ENCODE peak calls at places on chromosomes 13 and 19, in five cellular contexts. J, B, G, R and K are unnamed samples.

GRCh38 chr19:17289489-17289888 is 7.8 kb downstream of the ANKLE1 start:
- DNase-seq in G (no peak), B (no peak), J (peak; percentile 57), R (peak; percentile 77), K (peak; percentile 42)

GRCh38 chr13:91207261-91207660 is 140.2 kb upstream of the MIR17HG start:
- DNase-seq in J (no peak), R (no peak), G (no peak), B (no peak), K (no peak)

GRCh38 chr19:13103961-13104847 is 1.5 kb upstream of the LYL1 start:
- DNase-seq in R (peak; percentile 80), G (no peak), J (no peak), B (no peak), K (peak; percentile 43)

GRCh38 chr13:21079206-21079605 is 17.8 kb upstream of the LATS2 start:
- DNase-seq in G (no peak), J (no peak), B (no peak), R (no peak), K (no peak)

GRCh38 chr19:16076958-16077611 is 790 bp downstream of the TPM4 start:
- DNase-seq in J (no peak), G (no peak), R (peak; percentile 69), B (no peak), K (peak; percentile 40)

GRCh38 chr13:63481334-63481733 is 2065.7 kb upstream of the PCDH20 start:
- DNase-seq in J (no peak), B (no peak), R (no peak), G (no peak), K (no peak)

GRCh38 chr13:85616275-85616674 is 182.9 kb downstream of the SLITRK6 start:
- DNase-seq in R (no peak), J (peak; percentile 92), G (no peak), B (no peak), K (no peak)

GRCh38 chr13:95356916-95357315 is 55.7 kb upstream of the ABCC4 start:
- DNase-seq in G (no peak), J (no peak), B (no peak), R (no peak), K (no peak)

GRCh38 chr13:50224534-50224933 is 209.3 kb downstream of the KCNRG start:
- DNase-seq in J (peak; percentile 96), R (no peak), B (no peak), G (no peak), K (no peak)

GRCh38 chr19:35462476-35462953 is 14.5 kb downstream of the FFAR2 start:
- DNase-seq in B (no peak), J (no peak), R (no peak), G (no peak), K (no peak)

GRCh38 chr13:111943229-111943795 is 123.6 kb upstream of the SOX1 start:
- DNase-seq in R (no peak), B (no peak), G (no peak), J (no peak), K (no peak)

GRCh38 chr19:3365447-3366103 is 808 bp upstream of the NFIC start:
- DNase-seq in G (no peak), J (no peak), B (no peak), R (peak; percentile 61), K (peak; percentile 70)

GRCh38 chr19:1811942-1812425 is at the start of gene ATP8B3:
- DNase-seq in G (no peak), B (no peak), R (peak; percentile 88), J (no peak), K (peak; percentile 14)

GRCh38 chr19:39704181-39705044 is at the start of gene LGALS14:
- DNase-seq in J (no peak), B (no peak), G (no peak), R (no peak), K (no peak)

GRCh38 chr19:1884291-1884718 is 991 bp downstream of the ABHD17A start:
- DNase-seq in R (no peak), B (no peak), G (no peak), J (no peak), K (no peak)

GRCh38 chr13:53201454-53202225 is 173.0 kb downstream of the OLFM4 start:
- DNase-seq in B (no peak), J (no peak), R (peak; percentile 25), G (no peak), K (peak; percentile 70)

GRCh38 chr13:37621811-37622361 is 23.3 kb upstream of the POSTN start:
- DNase-seq in G (no peak), R (no peak), B (no peak), J (no peak), K (no peak)

GRCh38 chr19:18895038-18895827 is 725 bp downstream of the CERS1 start:
- DNase-seq in J (no peak), B (peak; percentile 79), G (no peak), R (no peak), K (peak; percentile 61)

GRCh38 chr13:51243227-51243626 is 21.0 kb downstream of the FAM124A start:
- DNase-seq in B (no peak), R (no peak), J (no peak), G (no peak), K (no peak)

GRCh38 chr19:3774621-3775373 is 2.8 kb upstream of the RAX2 start:
- DNase-seq in B (no peak), J (no peak), G (no peak), R (no peak), K (no peak)

GRCh38 chr13:93947651-93948050 is 531.8 kb downstream of the DCT start:
- DNase-seq in B (no peak), J (no peak), G (no peak), R (no peak), K (no peak)

GRCh38 chr13:93948523-93948922 is 531.0 kb downstream of the DCT start:
- DNase-seq in G (no peak), B (no peak), J (no peak), R (no peak), K (no peak)

GRCh38 chr13:93953856-93954255 is 525.6 kb downstream of the DCT start:
- DNase-seq in R (no peak), J (no peak), B (no peak), G (no peak), K (no peak)

GRCh38 chr13:93956416-93956815 is 523.1 kb downstream of the DCT start:
- DNase-seq in J (no peak), G (no peak), B (no peak), R (no peak), K (no peak)

DNA sequence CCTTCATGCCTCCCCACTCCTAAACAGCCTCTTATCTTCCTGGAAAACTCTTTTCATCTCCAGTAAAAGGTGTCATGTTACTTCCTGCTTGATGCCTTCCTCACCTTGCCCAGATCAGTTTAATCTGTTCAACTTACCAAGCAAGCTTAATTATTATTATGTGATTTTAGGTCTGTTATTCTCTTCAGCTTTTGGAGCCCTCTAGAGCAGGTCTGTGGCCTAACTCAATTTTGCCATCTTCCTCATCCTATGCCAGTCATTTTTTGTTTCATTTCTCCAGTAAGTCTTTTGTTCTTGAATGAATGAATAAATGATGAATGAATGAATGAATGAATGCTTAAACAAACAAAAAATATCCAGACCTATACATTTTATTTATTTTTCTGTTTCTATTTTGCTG is 528.3 kb downstream of the DCT start:
- DNase-seq in B (no peak), G (no peak), R (no peak), J (peak; percentile 1), K (no peak)
- TF ChIP-seq CTCF in B (no peak), G (no peak), R (peak; percentile 28), J (no peak), K (no peak)

GRCh38 chr13:40566811-40567210 is 99.6 kb downstream of the FOXO1 start:
- DNase-seq in J (no peak), R (no peak), G (no peak), B (no peak), K (peak; percentile 55)

GRCh38 chr13:40563350-40564125 is 102.9 kb downstream of the FOXO1 start:
- DNase-seq in J (no peak), G (no peak), R (no peak), B (peak; percentile 97), K (no peak)

GRCh38 chr13:40565282-40566148 is 100.9 kb downstream of the FOXO1 start:
- DNase-seq in J (peak; percentile 28), R (no peak), G (no peak), B (no peak), K (no peak)

GRCh38 chr13:40562975-40563349 is 103.5 kb downstream of the FOXO1 start:
- DNase-seq in J (no peak), R (no peak), B (no peak), G (no peak), K (no peak)

GRCh38 chr13:40564342-40564997 is 102.0 kb downstream of the FOXO1 start:
- DNase-seq in J (no peak), B (peak; percentile 96), R (no peak), G (no peak), K (peak; percentile 31)
- TF ChIP-seq CTCF in J (no peak), B (peak; percentile 57), R (peak; percentile 42), G (no peak), K (peak; percentile 38)

DNA sequence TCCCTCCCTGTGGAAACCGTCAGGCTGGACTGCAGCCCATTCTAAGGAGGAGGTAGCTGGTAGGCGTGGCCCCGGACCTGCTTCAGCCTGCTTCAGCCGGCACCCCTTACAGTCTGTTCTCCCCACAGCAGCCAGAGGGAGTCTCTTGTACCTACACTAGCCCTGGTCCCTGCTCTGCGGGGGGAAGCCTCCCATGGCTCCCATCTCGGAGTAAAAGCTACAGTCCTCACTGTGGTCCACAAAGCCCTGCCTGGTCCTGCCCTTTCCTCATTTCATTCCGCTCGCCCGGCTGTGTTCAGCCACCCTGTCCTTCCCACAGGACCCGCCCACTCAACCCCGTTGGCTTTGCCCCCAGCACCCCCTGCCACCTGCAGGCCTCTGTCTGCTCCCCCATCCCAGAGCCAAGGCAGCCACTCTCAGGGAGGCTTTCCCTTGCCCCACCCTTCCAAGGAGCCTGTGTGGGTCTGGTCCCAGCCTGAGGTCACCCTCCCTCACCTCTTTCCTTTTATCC is 1.3 kb downstream of the PGLYRP1 start:
- DNase-seq in B (no peak), G (no peak), J (peak; percentile 52), R (no peak), K (peak; percentile 45)
- TF ChIP-seq CTCF in B (peak; percentile 8), G (no peak), J (peak; percentile 50), R (no peak), K (no peak)

GRCh38 chr13:105513448-105513847 is 1022.0 kb downstream of the EFNB2 start:
- DNase-seq in R (no peak), G (no peak), J (no peak), B (no peak), K (no peak)
- TF ChIP-seq CTCF in R (no peak), G (no peak), J (no peak), B (no peak), K (no peak)